ENCODE peak calls at places on chromosome 2, in four cellular contexts. C is amygdala, J is fibroblast of gingiva, P is endothelial cell. L is an unnamed sample.

GRCh38 chr2:212392048-212392447 is 146.6 kb downstream of the ERBB4 start:
- DNase-seq in C (no peak), J (peak; percentile 47), P (no peak), L (no peak)

GRCh38 chr2:199798881-199799580 is 52.0 kb downstream of the FTCDNL1 start:
- DNase-seq in C (peak; percentile 3), J (peak; percentile 72), P (no peak), L (peak; percentile 65)

GRCh38 chr2:174768557-174768956 is 4.3 kb upstream of the CHRNA1 start:
- DNase-seq in C (no peak), J (no peak), P (no peak), L (no peak)

GRCh38 chr2:190408538-190409271 is 550 bp downstream of the MFSD6 start:
- DNase-seq in C (peak; percentile 53), J (peak; percentile 5), P (peak; percentile 24), L (peak; percentile 97)

GRCh38 chr2:175010848-175011254 is 5.7 kb upstream of the CHN1 start:
- DNase-seq in C (no peak), J (no peak), P (no peak), L (no peak)

GRCh38 chr2:64831134-64831976 is 157.8 kb upstream of the SLC1A4 start:
- DNase-seq in C (no peak), J (peak; percentile 92), P (peak; percentile 76), L (peak; percentile 84)

GRCh38 chr2:188265315-188265714 is 26.4 kb upstream of the GULP1 start:
- DNase-seq in C (no peak), J (no peak), P (no peak), L (no peak)

GRCh38 chr2:260507-261161 is 3.2 kb downstream of the SH3YL1 start:
- DNase-seq in C (no peak), J (no peak), P (no peak), L (no peak)

GRCh38 chr2:220270506-220271070 is 643.2 kb downstream of the SLC4A3 start:
- DNase-seq in C (no peak), J (no peak), P (no peak), L (no peak)

GRCh38 chr2:142286618-142287017 is 155.8 kb upstream of the LRP1B start:
- DNase-seq in C (no peak), J (no peak), P (peak; percentile 26), L (no peak)

GRCh38 chr2:64777841-64778240 is 124.1 kb upstream of the SERTAD2 start:
- DNase-seq in C (no peak), J (no peak), P (no peak), L (no peak)

GRCh38 chr2:132573444-132574007 is 96.5 kb downstream of the LYPD1 start:
- DNase-seq in C (no peak), J (no peak), P (no peak), L (no peak)

GRCh38 chr2:19073522-19073921 is 284.9 kb downstream of the OSR1 start:
- DNase-seq in C (no peak), J (peak; percentile 85), P (no peak), L (no peak)

GRCh38 chr2:128603411-128603924 is 284.8 kb upstream of the HS6ST1 start:
- DNase-seq in C (no peak), J (no peak), P (no peak), L (no peak)

GRCh38 chr2:148615446-148615845 is 29.1 kb upstream of the EPC2 start:
- DNase-seq in C (no peak), J (no peak), P (peak; percentile 4), L (peak; percentile 10)

GRCh38 chr2:37377187-37377532 is 32.7 kb downstream of the QPCT start:
- DNase-seq in C (no peak), J (peak; percentile 83), P (no peak), L (no peak)

GRCh38 chr2:198930170-198930569 is 527.6 kb downstream of the SATB2 start:
- DNase-seq in C (no peak), J (no peak), P (no peak), L (no peak)

GRCh38 chr2:198203306-198203705 is 398.9 kb downstream of the PLCL1 start:
- DNase-seq in C (no peak), J (no peak), P (no peak), L (no peak)

GRCh38 chr2:88626171-88627054 is 851 bp downstream of the EIF2AK3 start:
- DNase-seq in C (no peak), J (no peak), P (peak; percentile 44), L (peak; percentile 85)

GRCh38 chr2:172280820-172281454 is 146.4 kb upstream of the ITGA6 start:
- DNase-seq in C (no peak), J (no peak), P (no peak), L (no peak)

GRCh38 chr2:24613154-24613814 is 122.2 kb downstream of the NCOA1 start:
- DNase-seq in C (no peak), J (peak; percentile 75), P (peak; percentile 31), L (no peak)

GRCh38 chr2:217887841-217888665 is 114.7 kb downstream of the TNS1 start:
- DNase-seq in C (no peak), J (no peak), P (no peak), L (no peak)

GRCh38 chr2:3839489-3839888 is 136.1 kb downstream of the DCDC2C start:
- DNase-seq in C (no peak), J (no peak), P (no peak), L (no peak)

GRCh38 chr2:152861349-152861942 is 143.0 kb downstream of the ARL6IP6 start:
- DNase-seq in C (no peak), J (no peak), P (no peak), L (no peak)

GRCh38 chr2:52879561-52879960 is 888.0 kb upstream of the CHAC2 start:
- DNase-seq in C (no peak), J (no peak), P (no peak), L (no peak)

GRCh38 chr2:10369269-10370255 is 66.9 kb downstream of the HPCAL1 start:
- DNase-seq in C (no peak), J (no peak), P (no peak), L (no peak)

GRCh38 chr2:31329081-31329605 is 85.4 kb downstream of the XDH start:
- DNase-seq in C (no peak), J (no peak), P (no peak), L (no peak)

GRCh38 chr2:98463988-98464771 is 19.5 kb downstream of the INPP4A start:
- DNase-seq in C (no peak), J (no peak), P (no peak), L (no peak)

GRCh38 chr2:224023188-224023587 is 15.9 kb downstream of the SERPINE2 start:
- DNase-seq in C (no peak), J (peak; percentile 64), P (no peak), L (no peak)

GRCh38 chr2:240966906-240967680 is 31.3 kb upstream of the SNED1 start:
- DNase-seq in C (no peak), J (no peak), P (no peak), L (no peak)

GRCh38 chr2:25176541-25177368 is 8.4 kb upstream of the POMC start:
- DNase-seq in C (no peak), J (no peak), P (no peak), L (no peak)

GRCh38 chr2:110211938-110212858 is at the start of gene MTLN:
- DNase-seq in C (peak; percentile 44), J (peak; percentile 63), P (peak; percentile 74), L (peak; percentile 73)

GRCh38 chr2:197184959-197185586 is 125.5 kb downstream of the ANKRD44 start:
- DNase-seq in C (no peak), J (peak; percentile 83), P (no peak), L (no peak)

GRCh38 chr2:239536186-239536585 is 135.4 kb upstream of the HDAC4 start:
- DNase-seq in C (no peak), J (no peak), P (no peak), L (no peak)

GRCh38 chr2:28709101-28709500 is 42.5 kb upstream of the PPP1CB start:
- DNase-seq in C (no peak), J (peak; percentile 56), P (no peak), L (no peak)

GRCh38 chr2:222213084-222213483 is 85.7 kb downstream of the PAX3 start:
- DNase-seq in C (no peak), J (no peak), P (no peak), L (no peak)

L was measured in posterior cingulate gyrus.